ENCODE peak calls at places on chromosome 2, in eight cellular contexts. L, T, M, Z, X, S, O and G are unnamed samples. For H3K36me3, the result is how much of the 10 kb centered on the place peaks cover.

GRCh38 chr2:212723226-212723625 is 184.6 kb upstream of the ERBB4 start:
- DNase-seq in L (peak), T (no peak), M (no peak), Z (no peak), X (no peak), S (no peak), O (no peak), G (no peak)

GRCh38 chr2:238502956-238503791 is 76.4 kb downstream of the ASB1 start:
- DNase-seq in L (no peak), T (no peak), M (no peak), Z (no peak), X (no peak), S (no peak), O (peak), G (no peak)

GRCh38 chr2:19425419-19425818 is 67.0 kb upstream of the OSR1 start:
- DNase-seq in L (no peak), T (no peak), M (no peak), Z (no peak), X (no peak), S (no peak), O (no peak), G (no peak)

GRCh38 chr2:100766806-100767205 is 53.1 kb upstream of the NPAS2 start:
- DNase-seq in L (no peak), T (no peak), M (no peak), Z (no peak), X (no peak), S (no peak), O (no peak), G (no peak)

GRCh38 chr2:214630402-214631035 is 179.0 kb downstream of the BARD1 start:
- DNase-seq in L (peak), T (no peak), M (no peak), Z (no peak), X (no peak), S (no peak), O (no peak), G (no peak)

GRCh38 chr2:235312571-235312970 is 181.3 kb upstream of the AGAP1 start:
- DNase-seq in L (no peak), T (no peak), M (no peak), Z (no peak), X (no peak), S (no peak), O (no peak), G (no peak)

GRCh38 chr2:7377861-7378569 is 460.8 kb downstream of the RNF144A start:
- DNase-seq in L (no peak), T (no peak), M (no peak), Z (peak), X (no peak), S (no peak), O (peak), G (peak)

GRCh38 chr2:126999342-126999741 is 100.7 kb downstream of the TEX51 start:
- DNase-seq in L (no peak), T (no peak), M (no peak), Z (no peak), X (no peak), S (no peak), O (no peak), G (no peak)

GRCh38 chr2:120418174-120418787 is 72.3 kb downstream of the INHBB start:
- DNase-seq in L (no peak), T (no peak), M (no peak), Z (peak), X (no peak), S (no peak), O (no peak), G (no peak)

GRCh38 chr2:113225505-113226259 is 51.9 kb downstream of the PSD4 start:
- DNase-seq in L (peak), T (no peak), M (no peak), Z (no peak), X (no peak), S (peak), O (no peak), G (no peak)

GRCh38 chr2:85470850-85471800 is 52.6 kb downstream of the SH2D6 start:
- DNase-seq in L (peak), T (no peak), M (peak), Z (peak), X (no peak), S (no peak), O (no peak), G (no peak)
- H3K27ac ChIP-seq in L (no peak), T (no peak), M (peak), Z (peak), X (no peak), S (peak), O (no peak), G (no peak)

GRCh38 chr2:223724831-223725230 is 112.6 kb downstream of the AP1S3 start:
- DNase-seq in L (peak), T (no peak), M (no peak), Z (no peak), X (no peak), S (no peak), O (no peak), G (no peak)
- TF ChIP-seq CTCF in L (no peak), T (no peak), M (no peak), Z (no peak), X (no peak), S (no peak), O (no peak), G (no peak)

GRCh38 chr2:233470007-233470687 is 96.4 kb downstream of the USP40 start:
- DNase-seq in L (no peak), T (no peak), M (peak), Z (peak), X (no peak), S (peak), O (peak), G (peak)

GRCh38 chr2:233469261-233470006 is 97.1 kb downstream of the USP40 start:
- DNase-seq in L (no peak), T (no peak), M (peak), Z (peak), X (no peak), S (peak), O (peak), G (peak)

GRCh38 chr2:233468746-233469110 is 97.9 kb downstream of the USP40 start:
- DNase-seq in L (no peak), T (no peak), M (peak), Z (peak), X (no peak), S (peak), O (no peak), G (no peak)

GRCh38 chr2:233471291-233472035 is 95.1 kb downstream of the USP40 start:
- DNase-seq in L (no peak), T (no peak), M (no peak), Z (peak), X (no peak), S (peak), O (no peak), G (no peak)

DNA sequence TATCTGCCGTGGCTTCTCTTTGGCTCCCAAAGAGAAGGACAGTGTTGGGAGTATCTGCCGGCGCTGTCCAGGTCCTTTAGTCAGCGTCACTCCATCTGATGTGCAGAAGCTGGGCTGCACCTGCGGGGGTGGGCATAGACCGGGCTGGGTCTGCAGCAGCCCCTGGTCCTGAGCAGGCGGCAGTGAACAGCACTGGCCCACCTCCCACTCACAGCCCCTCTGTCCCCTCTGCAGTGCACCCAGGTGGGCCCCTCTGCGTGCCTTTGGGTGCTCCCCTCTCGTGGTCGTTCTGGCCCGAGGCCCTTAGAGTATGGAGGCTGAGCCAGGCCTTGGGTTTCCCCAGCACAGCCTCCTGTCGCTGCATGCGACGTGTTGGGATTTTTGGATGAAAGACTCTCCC is 95.7 kb downstream of the USP40 start:
- DNase-seq in L (no peak), T (no peak), M (peak), Z (peak), X (no peak), S (no peak), O (no peak), G (no peak)
- H3K36me3 ChIP-seq in L (under half), T (under half), M (under half), Z (half or more), X (under half), S (half or more), O (half or more), G (half or more)

GRCh38 chr2:233356546-233357308 is 2.4 kb downstream of the DGKD start:
- DNase-seq in L (peak), T (no peak), M (no peak), Z (no peak), X (no peak), S (no peak), O (no peak), G (no peak)

GRCh38 chr2:233359823-233360222 is 5.5 kb downstream of the DGKD start:
- DNase-seq in L (no peak), T (no peak), M (no peak), Z (no peak), X (no peak), S (no peak), O (no peak), G (no peak)

GRCh38 chr2:233358335-233358734 is 4.0 kb downstream of the DGKD start:
- DNase-seq in L (no peak), T (no peak), M (no peak), Z (no peak), X (no peak), S (no peak), O (no peak), G (no peak)

GRCh38 chr2:233360771-233361176 is 6.5 kb downstream of the DGKD start:
- DNase-seq in L (no peak), T (no peak), M (no peak), Z (no peak), X (no peak), S (no peak), O (no peak), G (no peak)

DNA sequence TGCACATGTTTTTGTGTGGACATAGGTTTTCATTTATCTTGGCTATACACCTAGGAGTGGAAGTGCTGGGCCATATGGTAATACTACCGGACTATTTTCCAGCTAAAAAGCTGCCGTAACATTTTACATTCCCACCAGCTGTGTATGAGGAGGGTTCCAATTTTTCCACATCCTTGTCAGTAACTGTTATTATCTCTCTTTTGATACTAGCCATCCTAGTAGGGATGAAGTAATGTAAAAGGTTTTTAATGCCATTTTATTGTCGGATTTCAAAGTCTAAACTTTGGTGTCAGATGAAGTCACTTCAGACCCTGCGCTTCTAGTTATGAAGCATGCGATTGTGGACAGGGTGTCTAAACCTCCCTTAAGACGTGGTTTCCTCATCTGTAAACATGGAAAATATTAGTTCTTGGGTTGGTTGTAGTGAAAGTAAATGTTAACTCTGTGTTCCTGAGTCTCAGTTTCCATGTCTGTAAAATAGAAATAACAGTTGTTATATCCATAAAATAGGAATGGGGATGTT is 4.6 kb downstream of the DGKD start:
- DNase-seq in L (no peak), T (no peak), M (no peak), Z (no peak), X (no peak), S (no peak), O (no peak), G (no peak)
- H3K27ac ChIP-seq in L (no peak), T (no peak), M (no peak), Z (no peak), X (no peak), S (no peak), O (no peak), G (no peak)

DNA sequence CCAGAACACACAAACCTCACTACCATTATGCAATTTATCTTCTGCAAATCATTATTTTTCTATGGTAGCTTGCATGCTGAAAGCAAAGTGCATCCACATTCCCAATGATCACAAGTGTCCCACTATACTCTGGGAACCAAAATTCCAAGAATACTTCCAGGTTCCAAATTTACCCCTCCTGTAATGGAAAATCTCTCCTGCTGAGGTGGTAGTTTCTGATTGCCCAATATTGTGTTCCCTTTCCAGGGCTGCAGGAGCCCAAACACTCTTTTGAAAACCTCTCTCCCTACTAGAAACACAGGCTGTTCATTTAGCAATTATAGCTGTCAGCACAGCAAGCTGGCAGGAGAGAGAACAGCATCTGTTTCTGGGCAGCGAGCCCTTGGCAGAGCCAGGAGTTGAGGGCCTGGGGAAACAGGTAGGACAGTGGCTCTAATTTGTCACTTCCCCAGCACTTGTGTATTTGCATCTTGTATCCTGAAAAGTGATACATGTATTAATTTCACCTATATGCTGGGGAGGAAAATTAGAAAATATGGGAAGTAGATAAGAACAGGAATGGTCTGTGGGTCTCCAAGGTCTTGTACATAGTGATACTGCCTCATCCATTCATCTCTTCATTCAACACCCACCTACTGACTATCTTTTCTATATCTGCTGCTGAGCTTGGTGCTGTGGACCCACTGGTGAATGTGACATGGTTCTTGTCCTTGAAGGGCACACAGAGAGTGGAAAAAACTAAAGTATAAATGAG is 16.8 kb upstream of the PAIP2B start:
- DNase-seq in L (no peak), T (peak), M (no peak), Z (no peak), X (no peak), S (no peak), O (no peak), G (peak)
- TF ChIP-seq CTCF in L (no peak), T (no peak), M (no peak), Z (no peak), X (no peak), S (no peak), O (no peak), G (no peak)

DNA sequence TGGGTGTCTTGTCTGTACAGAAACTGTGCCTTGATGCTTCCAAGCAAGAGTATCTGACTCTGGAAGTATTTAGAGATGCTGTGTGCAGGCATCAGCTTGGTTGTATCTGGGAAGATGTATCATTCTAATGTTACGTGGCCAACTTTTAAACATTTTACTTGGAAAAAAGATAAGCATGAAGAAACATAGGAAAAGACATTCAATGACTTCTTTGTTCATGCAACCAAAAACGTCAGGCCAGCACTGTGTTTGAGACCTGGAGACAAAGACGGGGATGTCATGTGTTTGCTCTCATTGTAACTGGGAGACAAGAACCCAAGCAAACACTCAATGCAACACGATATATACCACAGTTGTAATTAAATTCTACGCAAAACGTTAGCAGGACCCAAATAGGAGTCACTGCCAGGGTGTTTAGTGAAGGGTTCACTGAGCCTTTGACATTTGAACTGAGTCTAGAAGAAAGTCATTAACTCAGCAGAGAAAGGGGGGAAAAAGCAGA is 8.9 kb upstream of the SESTD1 start:
- DNase-seq in L (peak), T (no peak), M (no peak), Z (no peak), X (no peak), S (no peak), O (no peak), G (no peak)
- H3K36me3 ChIP-seq in L (under half), T (under half), M (under half), Z (under half), X (under half), S (under half), O (under half), G (under half)